ENCODE peak calls at places on chromosome 19, in ten cellular contexts. Q, L, F, Y, G, O, U, J, S and P are unnamed samples.

GRCh38 chr19:56670961-56671612 is 470 bp downstream of the ZNF835 start:
- DNase-seq in Q (no peak), U (no peak), J (no peak), G (no peak), L (no peak), F (no peak), O (no peak), S (no peak), Y (no peak), P (no peak)

GRCh38 chr19:46736544-46737274 is 9.1 kb upstream of the FKRP start:
- DNase-seq in O (no peak), Q (no peak), S (no peak), U (no peak), L (no peak), F (no peak), G (no peak), J (no peak), Y (no peak), P (no peak)

GRCh38 chr19:54190942-54191670 is at the start of gene TSEN34:
- DNase-seq in U (peak), Q (peak), S (no peak), F (no peak), Y (peak), J (peak), G (peak), L (peak), O (no peak), P (peak)

GRCh38 chr19:43780706-43781525 is at the start of gene KCNN4:
- DNase-seq in G (peak), Q (peak), S (peak), L (peak), U (no peak), F (no peak), O (peak), J (no peak), Y (no peak), P (no peak)

GRCh38 chr19:12834418-12834943 is at the start of gene RTBDN:
- DNase-seq in O (no peak), S (no peak), F (no peak), G (no peak), J (no peak), Q (no peak), Y (peak), L (no peak), U (no peak), P (peak)

GRCh38 chr19:45934551-45935230 is 20.1 kb upstream of the NANOS2 start:
- DNase-seq in O (no peak), L (no peak), F (no peak), J (no peak), U (no peak), Y (no peak), Q (no peak), G (no peak), S (no peak), P (peak)

GRCh38 chr19:17481986-17482385 is 11.7 kb downstream of the SLC27A1 start:
- DNase-seq in L (no peak), U (no peak), S (no peak), O (no peak), Y (no peak), Q (no peak), J (no peak), G (no peak), F (no peak), P (no peak)

GRCh38 chr19:48746738-48747575 is at the start of gene IZUMO1:
- DNase-seq in G (peak), U (peak), Y (peak), J (no peak), O (peak), S (peak), F (no peak), L (peak), Q (peak), P (peak)

GRCh38 chr19:44808463-44809371 is at the start of gene BCAM:
- DNase-seq in J (no peak), O (peak), U (peak), L (peak), F (peak), S (no peak), Q (no peak), G (peak), Y (peak), P (peak)

GRCh38 chr19:3609779-3610719 is 3.4 kb upstream of the TBXA2R start:
- DNase-seq in L (no peak), O (no peak), Y (no peak), U (no peak), Q (no peak), F (peak), G (no peak), J (no peak), S (no peak), P (no peak)

GRCh38 chr19:39407644-39408391 is 1.2 kb downstream of the ZFP36 start:
- DNase-seq in J (no peak), F (no peak), Q (no peak), G (peak), L (peak), S (peak), U (no peak), Y (no peak), O (no peak), P (peak)

GRCh38 chr19:5814847-5815246 is 10.0 kb downstream of the NRTN start:
- DNase-seq in S (no peak), Y (no peak), O (no peak), Q (no peak), J (no peak), L (no peak), U (no peak), F (no peak), G (no peak), P (no peak)

GRCh38 chr19:37874784-37875183 is 31.6 kb downstream of the WDR87 start:
- DNase-seq in Q (no peak), G (no peak), F (no peak), Y (no peak), U (no peak), S (no peak), J (no peak), L (no peak), O (no peak), P (peak)

GRCh38 chr19:56245062-56245740 is 27.3 kb upstream of the EDDM13 start:
- DNase-seq in F (no peak), J (no peak), O (no peak), Q (no peak), Y (no peak), L (no peak), S (no peak), G (no peak), U (no peak), P (no peak)

GRCh38 chr19:41431426-41432386 is 4.5 kb upstream of the B3GNT8 start:
- DNase-seq in F (no peak), O (peak), Y (no peak), U (no peak), S (no peak), G (no peak), J (no peak), L (no peak), Q (peak), P (peak)

GRCh38 chr19:6773323-6773931 is 919 bp downstream of the VAV1 start:
- DNase-seq in U (no peak), Q (no peak), J (no peak), L (peak), O (no peak), F (no peak), S (peak), G (peak), Y (no peak), P (peak)

GRCh38 chr19:39805120-39805519 is 26.5 kb downstream of the LEUTX start:
- DNase-seq in O (no peak), U (no peak), G (no peak), Q (peak), Y (no peak), J (no peak), F (no peak), S (no peak), L (no peak), P (no peak)

GRCh38 chr19:9885077-9885552 is 50.0 kb downstream of the PIN1 start:
- DNase-seq in Y (no peak), G (no peak), U (no peak), L (no peak), S (no peak), J (no peak), F (no peak), O (no peak), Q (peak), P (peak)

GRCh38 chr19:44758596-44758995 is 10.1 kb downstream of the BCL3 start:
- DNase-seq in L (no peak), Y (peak), U (no peak), J (no peak), S (no peak), O (no peak), Q (no peak), G (peak), F (no peak), P (peak)

GRCh38 chr19:45768644-45769053 is 403 bp downstream of the SIX5 start:
- DNase-seq in U (peak), L (no peak), Y (peak), F (peak), J (no peak), Q (peak), G (peak), O (no peak), S (peak), P (peak)

GRCh38 chr19:55189424-55189823 is 9.3 kb upstream of the SYT5 start:
- DNase-seq in Q (peak), G (no peak), F (no peak), O (peak), J (no peak), S (no peak), Y (no peak), U (no peak), L (no peak), P (no peak)

GRCh38 chr19:43802216-43802951 is at the start of gene LYPD5:
- DNase-seq in S (no peak), F (no peak), L (no peak), O (no peak), G (no peak), Q (no peak), U (no peak), J (no peak), Y (no peak), P (no peak)

GRCh38 chr19:29539131-29539530 is 13.3 kb downstream of the VSTM2B start:
- DNase-seq in J (no peak), S (no peak), Q (no peak), Y (no peak), F (no peak), U (no peak), L (no peak), G (no peak), O (no peak), P (no peak)

GRCh38 chr19:597406-598315 is 8.0 kb downstream of the HCN2 start:
- DNase-seq in L (no peak), S (peak), Q (no peak), Y (no peak), F (no peak), J (no peak), U (no peak), O (no peak), G (no peak), P (no peak)